ENCODE peak calls at places on chromosome X, in six cellular contexts. One of them, this sample, is unnamed.
A peak's percentile ranks its signal among the peaks of the same experiment; 100 is the strongest.

GRCh38 chrX:18961686-18962085 is 22.2 kb downstream of the PHKA2 start:
- DNase-seq in mesendoderm: no peak
- DNase-seq in IMR-90: peak; percentile 63
- DNase-seq in H1: no peak
- DNase-seq in H9: no peak
- DNase-seq in mesenchymal stem cell: peak; percentile 52
- DNase-seq in this sample: no peak

GRCh38 chrX:16594490-16594889 is 55.5 kb upstream of the S100G start:
- DNase-seq in H1: no peak
- DNase-seq in H9: no peak
- DNase-seq in mesenchymal stem cell: no peak
- DNase-seq in mesendoderm: no peak
- DNase-seq in IMR-90: no peak
- DNase-seq in this sample: no peak

GRCh38 chrX:131728295-131729145 is 184.6 kb downstream of the OR13H1 start:
- DNase-seq in mesenchymal stem cell: no peak
- DNase-seq in mesendoderm: no peak
- DNase-seq in H9: no peak
- DNase-seq in H1: no peak
- DNase-seq in IMR-90: peak; percentile 86
- DNase-seq in this sample: no peak

GRCh38 chrX:617891-618290 is 12.7 kb upstream of the SHOX start:
- DNase-seq in mesenchymal stem cell: no peak
- DNase-seq in H9: no peak
- DNase-seq in mesendoderm: no peak
- DNase-seq in IMR-90: no peak
- DNase-seq in H1: peak; percentile 37
- DNase-seq in this sample: no peak

GRCh38 chrX:139559383-139560042 is 29.0 kb downstream of the F9 start:
- DNase-seq in IMR-90: peak; percentile 43
- DNase-seq in mesendoderm: peak; percentile 75
- DNase-seq in H9: peak; percentile 39
- DNase-seq in H1: no peak
- DNase-seq in mesenchymal stem cell: peak; percentile 7
- DNase-seq in this sample: peak; percentile 45

GRCh38 chrX:132187451-132187850 is 31.8 kb downstream of the RAP2C start:
- DNase-seq in H1: no peak
- DNase-seq in mesendoderm: no peak
- DNase-seq in mesenchymal stem cell: no peak
- DNase-seq in IMR-90: no peak
- DNase-seq in H9: no peak
- DNase-seq in this sample: no peak

GRCh38 chrX:96987228-96987627 is 103.5 kb downstream of the RPA4 start:
- DNase-seq in mesenchymal stem cell: peak; percentile 32
- DNase-seq in H1: no peak
- DNase-seq in mesendoderm: no peak
- DNase-seq in IMR-90: peak; percentile 75
- DNase-seq in H9: no peak
- DNase-seq in this sample: no peak

GRCh38 chrX:22202251-22202650 is 70.5 kb upstream of the CBLL2 start:
- DNase-seq in H1: no peak
- DNase-seq in mesendoderm: no peak
- DNase-seq in IMR-90: no peak
- DNase-seq in H9: no peak
- DNase-seq in mesenchymal stem cell: no peak
- DNase-seq in this sample: no peak

GRCh38 chrX:16250296-16250695 is 83.0 kb downstream of the MAGEB17 start:
- DNase-seq in H9: no peak
- DNase-seq in mesendoderm: no peak
- DNase-seq in H1: no peak
- DNase-seq in mesenchymal stem cell: no peak
- DNase-seq in IMR-90: peak; percentile 13
- DNase-seq in this sample: no peak

GRCh38 chrX:17552251-17552650 is 177.3 kb downstream of the NHS start:
- DNase-seq in H1: no peak
- DNase-seq in IMR-90: peak; percentile 55
- DNase-seq in mesenchymal stem cell: peak; percentile 13
- DNase-seq in mesendoderm: no peak
- DNase-seq in H9: no peak
- DNase-seq in this sample: no peak

GRCh38 chrX:48793935-48794334 is 7.5 kb downstream of the GATA1 start:
- DNase-seq in mesenchymal stem cell: no peak
- DNase-seq in mesendoderm: no peak
- DNase-seq in IMR-90: no peak
- DNase-seq in H9: no peak
- DNase-seq in H1: no peak
- DNase-seq in this sample: no peak

GRCh38 chrX:101478366-101478765 is 6.9 kb upstream of the ARMCX4 start:
- DNase-seq in H9: no peak
- DNase-seq in mesendoderm: peak; percentile 2
- DNase-seq in mesenchymal stem cell: no peak
- DNase-seq in H1: no peak
- DNase-seq in IMR-90: no peak
- DNase-seq in this sample: no peak

GRCh38 chrX:102832661-102833060 is 104.4 kb upstream of the RAB40AL start:
- DNase-seq in H1: no peak
- DNase-seq in H9: peak; percentile 46
- DNase-seq in mesendoderm: peak; percentile 90
- DNase-seq in IMR-90: peak; percentile 77
- DNase-seq in mesenchymal stem cell: peak; percentile 78
- DNase-seq in this sample: no peak

GRCh38 chrX:102835504-102836146 is 101.4 kb upstream of the RAB40AL start:
- DNase-seq in mesendoderm: peak; percentile 46
- DNase-seq in IMR-90: peak; percentile 33
- DNase-seq in mesenchymal stem cell: peak; percentile 27
- DNase-seq in H9: peak; percentile 37
- DNase-seq in H1: peak; percentile 44
- DNase-seq in this sample: no peak

GRCh38 chrX:102837843-102838242 is 99.2 kb upstream of the RAB40AL start:
- DNase-seq in IMR-90: no peak
- DNase-seq in H9: no peak
- DNase-seq in mesendoderm: no peak
- DNase-seq in H1: no peak
- DNase-seq in mesenchymal stem cell: no peak
- DNase-seq in this sample: no peak

DNA sequence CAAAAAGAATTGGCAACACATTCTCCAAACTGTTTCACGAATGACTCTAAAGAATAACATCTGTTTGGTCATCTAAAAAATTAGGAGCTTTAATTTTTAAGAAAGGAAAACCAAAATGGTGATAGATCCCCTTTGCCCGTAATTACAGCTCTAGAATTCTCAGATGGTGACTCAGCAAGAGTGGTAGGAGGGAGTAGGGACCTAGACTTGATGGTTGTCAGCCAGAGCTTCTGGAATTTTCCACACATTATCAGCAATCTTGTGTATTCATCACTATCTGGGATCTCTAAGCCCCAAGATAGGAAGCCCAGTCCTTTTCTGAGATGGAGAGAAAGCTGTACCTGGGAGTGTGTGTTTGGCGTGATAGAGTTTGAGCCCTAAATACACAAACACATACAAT is 103.9 kb upstream of the RAB40AL start:
- DNase-seq in mesendoderm: peak; percentile 90
- DNase-seq in H9: no peak
- DNase-seq in IMR-90: peak; percentile 41
- DNase-seq in mesenchymal stem cell: peak; percentile 50
- DNase-seq in H1: no peak
- DNase-seq in this sample: no peak
- H2BK15ac ChIP-seq in mesendoderm: no peak overlapping the region
- H2BK15ac ChIP-seq in H9: no peak overlapping the region
- H2BK15ac ChIP-seq in IMR-90: no peak overlapping the region
- H2BK15ac ChIP-seq in mesenchymal stem cell: no peak overlapping the region
- H2BK15ac ChIP-seq in H1: no peak overlapping the region
- H2BK15ac ChIP-seq in this sample: no peak overlapping the region

GRCh38 chrX:81291996-81292395 is 90.1 kb downstream of the SH3BGRL start:
- DNase-seq in mesendoderm: no peak
- DNase-seq in H9: no peak
- DNase-seq in H1: no peak
- DNase-seq in mesenchymal stem cell: no peak
- DNase-seq in IMR-90: no peak
- DNase-seq in this sample: no peak

DNA sequence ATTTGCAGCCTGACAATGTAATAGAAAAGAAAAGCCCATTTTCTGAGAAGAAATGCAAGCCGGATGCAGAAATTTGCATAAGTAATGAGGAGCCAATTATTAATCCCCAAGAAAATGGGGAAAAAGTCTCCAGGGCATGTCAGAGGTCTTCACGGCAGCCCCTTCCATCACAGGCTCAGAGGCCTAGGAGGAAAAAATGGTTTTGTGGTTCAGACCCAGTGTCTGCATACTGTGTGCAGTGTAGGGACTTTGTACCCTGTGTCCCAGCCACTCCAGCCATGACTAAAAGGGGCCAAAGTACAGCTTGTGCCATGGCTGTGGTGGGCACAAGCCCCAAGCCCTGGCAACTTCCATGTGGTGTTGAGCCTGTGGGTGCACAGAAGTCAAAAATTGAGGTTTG is 92.2 kb downstream of the SH3BGRL start:
- DNase-seq in H1: no peak
- DNase-seq in mesenchymal stem cell: no peak
- DNase-seq in mesendoderm: no peak
- DNase-seq in IMR-90: no peak
- DNase-seq in H9: no peak
- DNase-seq in this sample: no peak
- H2BK15ac ChIP-seq in H1: no peak overlapping the region
- H2BK15ac ChIP-seq in mesenchymal stem cell: no peak overlapping the region
- H2BK15ac ChIP-seq in mesendoderm: no peak overlapping the region
- H2BK15ac ChIP-seq in IMR-90: no peak overlapping the region
- H2BK15ac ChIP-seq in H9: no peak overlapping the region
- H2BK15ac ChIP-seq in this sample: no peak overlapping the region

DNA sequence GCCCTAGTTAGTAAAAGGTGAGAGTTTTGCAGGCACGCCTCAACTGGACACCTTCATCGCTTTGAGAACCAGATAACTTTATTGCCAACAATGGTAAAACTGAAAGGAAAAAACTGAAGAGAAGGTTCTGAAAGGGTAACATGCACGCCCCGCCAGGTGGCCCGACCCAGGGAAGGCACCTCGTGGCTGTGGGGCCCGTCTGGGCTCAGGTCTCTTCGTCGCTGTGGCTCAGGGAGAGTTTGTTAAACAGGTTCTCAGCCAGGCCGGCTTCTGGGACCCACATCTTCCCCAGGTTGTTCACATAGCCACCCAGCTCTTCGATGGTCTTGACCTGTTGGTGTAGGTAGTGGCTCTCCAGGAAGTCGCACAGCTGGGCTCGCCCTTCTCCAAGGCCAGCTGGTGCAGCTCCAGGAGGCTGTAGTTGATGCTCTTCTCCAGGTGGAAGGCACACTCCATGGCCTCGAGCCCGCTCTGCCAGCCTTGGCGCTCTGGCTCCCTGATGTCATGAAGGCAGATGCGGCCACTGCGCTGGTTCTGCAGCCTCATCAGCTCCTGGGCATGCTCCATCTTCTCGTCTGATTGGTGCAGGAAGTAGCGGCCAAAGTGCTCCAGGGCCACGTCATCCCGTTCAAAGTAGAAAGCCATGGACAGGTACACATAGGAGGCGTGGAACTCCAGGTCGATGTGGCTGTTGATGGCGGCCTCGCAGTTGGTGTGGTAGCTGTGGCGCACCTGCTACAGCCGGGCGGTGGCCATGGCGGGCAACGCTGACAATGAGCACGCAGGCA is 69.7 kb downstream of the FAM47C start:
- DNase-seq in mesendoderm: no peak
- DNase-seq in IMR-90: no peak
- DNase-seq in mesenchymal stem cell: no peak
- DNase-seq in H9: no peak
- DNase-seq in H1: no peak
- DNase-seq in this sample: no peak
- H2BK15ac ChIP-seq in mesendoderm: no peak overlapping the region
- H2BK15ac ChIP-seq in IMR-90: no peak overlapping the region
- H2BK15ac ChIP-seq in mesenchymal stem cell: no peak overlapping the region
- H2BK15ac ChIP-seq in H9: no peak overlapping the region
- H2BK15ac ChIP-seq in H1: no peak overlapping the region
- H2BK15ac ChIP-seq in this sample: no peak overlapping the region

GRCh38 chrX:56468441-56468840 is 95.0 kb upstream of the UBQLN2 start:
- DNase-seq in mesendoderm: no peak
- DNase-seq in H1: no peak
- DNase-seq in mesenchymal stem cell: no peak
- DNase-seq in H9: no peak
- DNase-seq in IMR-90: no peak
- DNase-seq in this sample: no peak
- H2BK15ac ChIP-seq in mesendoderm: no peak overlapping the region
- H2BK15ac ChIP-seq in H1: no peak overlapping the region
- H2BK15ac ChIP-seq in mesenchymal stem cell: no peak overlapping the region
- H2BK15ac ChIP-seq in H9: no peak overlapping the region
- H2BK15ac ChIP-seq in IMR-90: no peak overlapping the region
- H2BK15ac ChIP-seq in this sample: no peak overlapping the region

GRCh38 chrX:153526040-153526439 is 8.6 kb downstream of the ATP2B3 start:
- DNase-seq in mesendoderm: no peak
- DNase-seq in mesenchymal stem cell: no peak
- DNase-seq in IMR-90: no peak
- DNase-seq in H1: no peak
- DNase-seq in H9: no peak
- DNase-seq in this sample: no peak

GRCh38 chrX:153526801-153527599 is 9.6 kb downstream of the ATP2B3 start:
- DNase-seq in mesendoderm: no peak
- DNase-seq in mesenchymal stem cell: no peak
- DNase-seq in IMR-90: no peak
- DNase-seq in H9: no peak
- DNase-seq in H1: no peak
- DNase-seq in this sample: no peak

GRCh38 chrX:153523269-153523668 is 5.8 kb downstream of the ATP2B3 start:
- DNase-seq in IMR-90: no peak
- DNase-seq in mesenchymal stem cell: no peak
- DNase-seq in H1: no peak
- DNase-seq in mesendoderm: no peak
- DNase-seq in H9: no peak
- DNase-seq in this sample: no peak

GRCh38 chrX:153524234-153524633 is 6.8 kb downstream of the ATP2B3 start:
- DNase-seq in H9: no peak
- DNase-seq in IMR-90: no peak
- DNase-seq in mesenchymal stem cell: no peak
- DNase-seq in mesendoderm: no peak
- DNase-seq in H1: no peak
- DNase-seq in this sample: no peak

GRCh38 chrX:153525451-153525850 is 8.0 kb downstream of the ATP2B3 start:
- DNase-seq in mesendoderm: no peak
- DNase-seq in H1: no peak
- DNase-seq in IMR-90: no peak
- DNase-seq in mesenchymal stem cell: no peak
- DNase-seq in H9: no peak
- DNase-seq in this sample: no peak
- H2BK15ac ChIP-seq in mesendoderm: no peak overlapping the region
- H2BK15ac ChIP-seq in H1: no peak overlapping the region
- H2BK15ac ChIP-seq in IMR-90: no peak overlapping the region
- H2BK15ac ChIP-seq in mesenchymal stem cell: no peak overlapping the region
- H2BK15ac ChIP-seq in H9: no peak overlapping the region
- H2BK15ac ChIP-seq in this sample: no peak overlapping the region

GRCh38 chrX:134501942-134502341 is 42.0 kb downstream of the HPRT1 start:
- DNase-seq in H9: no peak
- DNase-seq in mesenchymal stem cell: peak; percentile 57
- DNase-seq in mesendoderm: no peak
- DNase-seq in H1: no peak
- DNase-seq in IMR-90: peak; percentile 12
- DNase-seq in this sample: no peak

GRCh38 chrX:134502686-134503085 is 42.7 kb downstream of the HPRT1 start:
- DNase-seq in H9: no peak
- DNase-seq in IMR-90: peak; percentile 69
- DNase-seq in H1: no peak
- DNase-seq in mesendoderm: no peak
- DNase-seq in mesenchymal stem cell: peak; percentile 57
- DNase-seq in this sample: no peak
- H2BK15ac ChIP-seq in H9: no peak overlapping the region
- H2BK15ac ChIP-seq in IMR-90: no peak overlapping the region
- H2BK15ac ChIP-seq in H1: no peak overlapping the region
- H2BK15ac ChIP-seq in mesendoderm: no peak overlapping the region
- H2BK15ac ChIP-seq in mesenchymal stem cell: no peak overlapping the region
- H2BK15ac ChIP-seq in this sample: no peak overlapping the region

GRCh38 chrX:128653524-128653923 is 601.3 kb upstream of the ACTRT1 start:
- DNase-seq in mesendoderm: peak; percentile 78
- DNase-seq in H1: no peak
- DNase-seq in H9: no peak
- DNase-seq in IMR-90: no peak
- DNase-seq in mesenchymal stem cell: no peak
- DNase-seq in this sample: peak; percentile 51
- H2BK15ac ChIP-seq in mesendoderm: no peak overlapping the region
- H2BK15ac ChIP-seq in H1: no peak overlapping the region
- H2BK15ac ChIP-seq in H9: no peak overlapping the region
- H2BK15ac ChIP-seq in IMR-90: no peak overlapping the region
- H2BK15ac ChIP-seq in mesenchymal stem cell: no peak overlapping the region
- H2BK15ac ChIP-seq in this sample: no peak overlapping the region